ENCODE peak calls at places on chromosomes 12 and 14, in four cellular contexts. A is K562, S is H1, T is HepG2. H is an unnamed sample.

GRCh38 chr12:11822071-11822818 is 172.8 kb downstream of the ETV6 start:
- DNase-seq in A (no peak), T (no peak), S (no peak), H (no peak)

GRCh38 chr14:96173646-96174475 is 30.8 kb upstream of the BDKRB2 start:
- DNase-seq in T (no peak), S (no peak), A (no peak), H (no peak)

GRCh38 chr14:50792058-50792477 is 38.9 kb downstream of the NIN start:
- DNase-seq in T (no peak), A (no peak), S (no peak), H (no peak)

GRCh38 chr14:104893435-104894207 is 28.6 kb downstream of the CEP170B start:
- DNase-seq in S (peak), T (no peak), A (no peak), H (no peak)

GRCh38 chr12:124457287-124458219 is 109.9 kb downstream of the NCOR2 start:
- DNase-seq in A (no peak), T (no peak), S (no peak), H (no peak)

GRCh38 chr14:99668307-99668997 is 15.6 kb upstream of the CYP46A1 start:
- DNase-seq in A (no peak), S (no peak), T (no peak), H (no peak)

GRCh38 chr14:70716958-70717357 is 75.2 kb downstream of the TTC9 start:
- DNase-seq in T (no peak), A (no peak), S (no peak), H (no peak)

GRCh38 chr14:77219591-77219990 is 38.0 kb downstream of the TMEM63C start:
- DNase-seq in A (no peak), T (no peak), S (no peak), H (no peak)

GRCh38 chr12:29207120-29207519 is 58.0 kb downstream of the FAR2 start:
- DNase-seq in S (no peak), T (no peak), A (no peak), H (no peak)

GRCh38 chr12:107788690-107789458 is 14.4 kb downstream of the ASCL4 start:
- DNase-seq in S (no peak), A (no peak), T (peak), H (no peak)

GRCh38 chr14:34233619-34234018 is 228.4 kb downstream of the SPTSSA start:
- DNase-seq in A (no peak), S (no peak), T (no peak), H (no peak)

GRCh38 chr12:37545759-37546158 is 770.8 kb upstream of the ALG10B start:
- DNase-seq in A (no peak), T (no peak), S (no peak), H (no peak)

GRCh38 chr14:100661340-100661712 is 65.4 kb upstream of the DLK1 start:
- DNase-seq in T (no peak), S (no peak), A (no peak), H (no peak)

GRCh38 chr14:103716899-103717411 is 1.3 kb downstream of the ZFYVE21 start:
- DNase-seq in T (peak), S (no peak), A (no peak), H (no peak)

GRCh38 chr14:68495101-68495637 is 297.7 kb downstream of the ZFP36L1 start:
- DNase-seq in A (no peak), T (no peak), S (no peak), H (no peak)

GRCh38 chr14:75829316-75829715 is 152.5 kb downstream of the TGFB3 start:
- DNase-seq in A (no peak), S (no peak), T (no peak), H (no peak)

GRCh38 chr14:89231426-89232113 is 185.5 kb downstream of the FOXN3 start:
- DNase-seq in T (no peak), A (no peak), S (no peak), H (no peak)

GRCh38 chr12:94430304-94430703 is 29.4 kb downstream of the CEP83 start:
- DNase-seq in S (no peak), T (no peak), A (no peak), H (no peak)

GRCh38 chr14:65352964-65353530 is 59.5 kb upstream of the FUT8 start:
- DNase-seq in S (no peak), T (no peak), A (no peak), H (peak)

GRCh38 chr14:101116065-101116464 is 212.5 kb upstream of the RTL1 start:
- DNase-seq in T (no peak), S (peak), A (no peak), H (no peak)

GRCh38 chr12:124599074-124599999 is 31.9 kb upstream of the NCOR2 start:
- DNase-seq in A (no peak), T (no peak), S (no peak), H (no peak)

GRCh38 chr12:79691299-79692248 is 810 bp upstream of the PAWR start:
- DNase-seq in A (no peak), T (peak), S (no peak), H (peak)

GRCh38 chr14:60736494-60736893 is 1.9 kb downstream of the MNAT1 start:
- DNase-seq in T (peak), S (no peak), A (no peak), H (peak)

GRCh38 chr14:73245401-73246325 is 8.4 kb downstream of the PAPLN start:
- DNase-seq in A (peak), S (no peak), T (no peak), H (no peak)

GRCh38 chr14:89027097-89027740 is 202.8 kb downstream of the TTC8 start:
- DNase-seq in T (peak), A (peak), S (peak), H (peak)

GRCh38 chr12:31474751-31475150 is 116.2 kb downstream of the DENND5B start:
- DNase-seq in T (no peak), A (no peak), S (no peak), H (no peak)

GRCh38 chr12:132230381-132230780 is 86.1 kb downstream of the NOC4L start:
- DNase-seq in S (no peak), A (no peak), T (no peak), H (no peak)

GRCh38 chr14:80005561-80005960 is 205.7 kb downstream of the DIO2 start:
- DNase-seq in T (no peak), S (no peak), A (no peak), H (no peak)

GRCh38 chr12:120316798-120317257 is 10.8 kb downstream of the PLA2G1B start:
- DNase-seq in T (peak), S (peak), A (peak), H (no peak)

GRCh38 chr12:26648584-26648983 is 184.4 kb downstream of the ITPR2 start:
- DNase-seq in T (no peak), S (no peak), A (no peak), H (peak)

GRCh38 chr12:20443792-20444191 is 75.5 kb downstream of the PDE3A start:
- DNase-seq in S (no peak), A (no peak), T (no peak), H (no peak)

GRCh38 chr14:56585461-56586084 is 6.0 kb downstream of the TMEM260 start:
- DNase-seq in A (no peak), T (no peak), S (no peak), H (no peak)
- TF ChIP-seq JUN in A (no peak), T (no peak), S (no peak), H (no peak)

GRCh38 chr14:58536975-58537374 is 100.8 kb upstream of the DACT1 start:
- DNase-seq in T (no peak), S (no peak), A (no peak), H (no peak)

GRCh38 chr14:58535084-58535483 is 102.7 kb upstream of the DACT1 start:
- DNase-seq in S (no peak), A (no peak), T (no peak), H (no peak)

DNA sequence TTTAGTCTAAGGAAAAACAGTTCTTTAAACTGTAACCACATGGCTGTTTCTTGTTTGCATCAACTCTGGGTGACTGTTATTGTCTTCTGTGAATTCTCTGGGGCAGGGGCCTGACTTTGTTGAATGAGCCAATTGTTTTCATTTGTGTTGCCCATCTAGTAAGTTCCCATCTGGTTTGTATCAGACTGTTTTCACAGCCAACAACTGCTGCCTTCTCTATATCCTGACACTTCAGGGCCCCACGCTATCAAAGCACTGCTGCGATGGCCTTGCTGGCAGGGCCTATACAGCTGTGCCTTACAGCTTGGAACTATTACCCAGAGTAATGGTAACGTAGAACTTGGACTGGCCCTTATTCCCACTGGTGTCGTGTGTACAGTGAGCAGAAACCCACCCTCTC is 104.3 kb upstream of the DACT1 start:
- DNase-seq in T (no peak), S (no peak), A (no peak), H (no peak)
- TF ChIP-seq HDAC2 in T (no peak), S (no peak), A (no peak), H (no peak)

DNA sequence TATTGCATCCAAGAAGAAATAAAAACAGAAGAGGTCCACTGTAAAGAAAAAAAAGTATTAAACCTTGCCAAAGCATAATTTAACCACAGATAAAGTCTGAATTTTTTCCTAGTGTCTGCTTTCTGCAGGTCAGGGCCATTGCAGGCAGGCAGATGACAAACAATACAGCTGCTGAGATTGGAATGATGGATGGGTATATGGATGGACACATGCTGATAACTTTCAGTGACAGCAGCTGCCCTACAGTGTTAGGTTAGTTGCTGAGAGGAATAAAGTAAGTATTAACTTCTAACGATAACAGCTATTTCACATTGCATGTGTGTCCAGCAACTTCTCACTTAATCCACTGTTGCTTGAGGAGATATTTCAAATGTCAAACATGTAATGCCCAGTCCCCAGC is 515.3 kb downstream of the RMST start:
- DNase-seq in T (no peak), S (no peak), A (no peak), H (no peak)
- TF ChIP-seq JUN in T (no peak), S (no peak), A (no peak), H (no peak)

DNA sequence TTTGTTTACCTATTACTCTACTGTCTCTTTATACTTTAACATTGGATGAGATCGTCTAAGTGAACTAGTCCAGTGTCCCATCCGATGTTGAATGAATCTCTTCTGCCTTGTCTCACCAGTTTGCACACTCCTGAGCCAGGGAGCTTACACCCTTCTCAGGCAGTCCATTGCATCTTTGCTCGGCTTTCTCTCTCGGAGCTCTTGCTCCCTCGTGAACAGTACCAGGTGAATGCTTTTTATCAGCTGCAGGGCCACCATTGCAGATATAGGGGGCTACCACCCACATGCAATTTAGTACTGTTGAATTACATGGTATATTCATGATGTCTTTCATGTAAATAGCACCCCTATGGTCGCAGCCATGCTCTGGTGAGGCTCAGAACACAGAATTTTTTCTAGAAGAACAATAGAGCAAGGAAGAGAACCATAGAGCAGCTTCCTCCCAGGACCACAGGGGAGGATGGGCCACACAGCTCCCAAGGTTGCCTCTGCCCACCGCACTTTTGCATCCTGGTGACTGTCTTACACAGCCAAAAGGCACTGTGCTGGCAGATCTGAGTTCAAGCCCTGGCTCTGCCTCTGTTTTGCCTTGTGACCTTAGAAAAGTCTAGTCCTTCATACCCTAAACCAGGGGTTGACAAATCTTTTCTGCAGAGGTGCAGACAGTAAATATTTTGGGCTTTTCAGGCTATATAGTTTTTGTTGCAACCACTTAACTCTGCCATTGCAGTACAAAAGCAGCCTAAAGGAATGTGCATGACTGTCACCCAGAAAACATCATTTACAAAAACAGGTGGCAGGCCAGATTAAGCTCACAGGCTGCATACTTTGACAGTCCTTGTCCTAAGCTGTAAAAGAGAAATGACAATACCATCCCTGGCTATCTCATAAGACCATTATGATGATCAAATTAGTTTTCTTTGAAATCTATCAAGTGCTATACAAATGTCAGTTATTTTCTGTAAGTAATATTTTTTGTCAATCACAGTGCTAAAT is 35.4 kb downstream of the PLEKHG7 start:
- DNase-seq in T (no peak), A (no peak), S (no peak), H (no peak)
- TF ChIP-seq HDAC2 in T (no peak), A (no peak), S (no peak), H (no peak)

GRCh38 chr12:45543887-45544286 is 185.6 kb upstream of the ARID2 start:
- DNase-seq in A (peak), S (no peak), T (peak), H (peak)
- TF ChIP-seq JUN in A (no peak), S (no peak), T (no peak), H (no peak)

GRCh38 chr12:78645956-78646355 is 218.6 kb upstream of the SYT1 start:
- DNase-seq in A (no peak), T (peak), S (no peak), H (no peak)
- TF ChIP-seq HDAC2 in A (no peak), T (no peak), S (no peak), H (no peak)

GRCh38 chr12:116927244-116927940 is 16.6 kb downstream of the FBXW8 start:
- DNase-seq in S (no peak), T (no peak), A (no peak), H (no peak)

GRCh38 chr12:116931665-116932064 is 20.9 kb downstream of the FBXW8 start:
- DNase-seq in T (no peak), S (no peak), A (no peak), H (no peak)

GRCh38 chr12:116929885-116930284 is 19.1 kb downstream of the FBXW8 start:
- DNase-seq in S (no peak), A (no peak), T (peak), H (no peak)

GRCh38 chr12:116926283-116927243 is 15.8 kb downstream of the FBXW8 start:
- DNase-seq in T (no peak), A (no peak), S (no peak), H (no peak)

GRCh38 chr12:116928504-116928903 is 17.8 kb downstream of the FBXW8 start:
- DNase-seq in T (no peak), A (no peak), S (no peak), H (no peak)
- TF ChIP-seq JUN in T (no peak), A (no peak), S (no peak), H (no peak)

DNA sequence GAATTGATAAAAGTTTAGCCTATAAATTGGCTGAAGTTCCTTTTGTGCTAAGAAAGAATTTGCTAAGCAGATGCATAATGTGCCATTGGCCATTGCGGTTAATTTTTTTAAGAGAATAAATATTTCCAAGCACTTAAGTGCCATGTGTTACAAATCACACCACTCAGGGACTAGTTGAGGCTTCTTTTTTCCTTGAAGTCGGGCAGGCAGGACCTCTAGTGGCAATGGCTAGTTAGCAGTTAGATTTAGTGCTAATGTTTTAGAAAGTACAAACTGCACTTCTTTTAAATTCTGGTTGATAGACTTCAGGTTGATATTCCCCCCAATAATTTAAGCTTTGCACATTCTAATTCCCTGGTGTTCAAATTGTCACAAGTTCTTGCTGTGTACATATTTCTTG is 294.3 kb downstream of the APAF1 start:
- DNase-seq in T (peak), S (no peak), A (no peak), H (no peak)
- TF ChIP-seq HDAC2 in T (no peak), S (no peak), A (no peak), H (no peak)